ENCODE peak calls at places on chromosomes 5 and 9, in seven cellular contexts. L, S, Z, X, F, K and J are unnamed samples.

GRCh38 chr5:97142521-97143254 is at the start of gene LIX1:
- DNase-seq in F (no peak), L (no peak), Z (no peak), X (no peak), S (peak; percentile 34), K (no peak), J (peak; percentile 58)

GRCh38 chr9:134606951-134607733 is 34.5 kb upstream of the COL5A1 start:
- DNase-seq in K (peak; percentile 18), L (no peak), X (no peak), S (peak; percentile 2), F (no peak), Z (no peak), J (no peak)

GRCh38 chr5:68243681-68244080 is 28.1 kb downstream of the PIK3R1 start:
- DNase-seq in Z (no peak), X (no peak), F (no peak), S (no peak), K (no peak), L (no peak), J (no peak)

GRCh38 chr9:36867672-36868471 is 166.2 kb downstream of the PAX5 start:
- DNase-seq in S (peak; percentile 89), K (peak; percentile 90), F (no peak), L (no peak), X (peak; percentile 43), Z (no peak), J (no peak)

GRCh38 chr5:39219433-39219832 is at the start of gene FYB1:
- DNase-seq in S (no peak), F (peak; percentile 76), L (no peak), X (peak; percentile 72), K (no peak), Z (no peak), J (no peak)

GRCh38 chr5:74798977-74799911 is 32.2 kb downstream of the NSA2 start:
- DNase-seq in K (no peak), S (no peak), L (no peak), F (no peak), X (no peak), Z (no peak), J (no peak)

GRCh38 chr5:85311536-85311935 is 926.9 kb upstream of the EDIL3 start:
- DNase-seq in Z (no peak), S (no peak), L (no peak), K (no peak), F (no peak), X (no peak), J (no peak)

GRCh38 chr5:122845253-122846050 is at the start of gene SNX24:
- DNase-seq in L (peak; percentile 43), X (peak; percentile 86), F (peak; percentile 89), Z (peak; percentile 56), K (peak; percentile 86), S (peak; percentile 85), J (peak; percentile 71)

GRCh38 chr9:112218908-112219307 is 43.8 kb upstream of the SUSD1 start:
- DNase-seq in L (no peak), X (no peak), Z (no peak), F (no peak), K (no peak), S (no peak), J (no peak)

GRCh38 chr5:107389130-107389553 is 281.6 kb downstream of the EFNA5 start:
- DNase-seq in K (peak; percentile 29), L (no peak), F (no peak), X (no peak), Z (no peak), S (peak; percentile 24), J (peak; percentile 78)

GRCh38 chr5:179793470-179794139 is at the start of gene LTC4S:
- DNase-seq in X (peak; percentile 85), F (peak; percentile 90), S (peak; percentile 67), Z (peak; percentile 85), K (peak; percentile 71), L (no peak), J (peak; percentile 33)

GRCh38 chr9:98707158-98708102 is 1.3 kb downstream of the GABBR2 start:
- DNase-seq in K (peak; percentile 29), F (no peak), Z (no peak), L (no peak), S (no peak), X (no peak), J (peak; percentile 88)

GRCh38 chr5:72467421-72467820 is 39.8 kb downstream of the ZNF366 start:
- DNase-seq in F (no peak), L (no peak), Z (no peak), S (no peak), X (no peak), K (no peak), J (peak; percentile 47)

GRCh38 chr5:100668511-100668910 is 133.3 kb downstream of the FAM174A start:
- DNase-seq in F (no peak), K (no peak), S (no peak), Z (no peak), X (no peak), L (no peak), J (peak; percentile 62)

GRCh38 chr9:132164604-132165362 is 2.9 kb downstream of the NTNG2 start:
- DNase-seq in F (no peak), K (no peak), X (no peak), S (peak; percentile 33), L (no peak), Z (no peak), J (peak; percentile 89)

GRCh38 chr5:83306572-83307241 is 164.8 kb upstream of the VCAN start:
- DNase-seq in F (peak; percentile 69), K (peak; percentile 29), X (peak; percentile 84), Z (no peak), L (no peak), S (no peak), J (peak; percentile 97)

GRCh38 chr5:169350016-169350415 is 49.1 kb upstream of the SLIT3 start:
- DNase-seq in L (no peak), K (no peak), F (no peak), Z (no peak), X (no peak), S (no peak), J (peak; percentile 75)

GRCh38 chr9:93267091-93267541 is 83.2 kb downstream of the WNK2 start:
- DNase-seq in S (peak; percentile 24), F (peak; percentile 54), X (peak; percentile 5), Z (peak; percentile 6), L (no peak), K (peak; percentile 24), J (no peak)

GRCh38 chr9:92071634-92072033 is 43.6 kb downstream of the SPTLC1 start:
- DNase-seq in K (no peak), L (no peak), Z (no peak), F (no peak), S (no peak), X (no peak), J (no peak)

GRCh38 chr9:109935406-109936087 is 155.5 kb downstream of the PALM2AKAP2 start:
- DNase-seq in S (no peak), K (no peak), Z (no peak), X (no peak), F (no peak), L (no peak), J (no peak)

GRCh38 chr5:180645609-180646204 is 3.7 kb downstream of the FLT4 start:
- DNase-seq in F (peak; percentile 45), X (no peak), L (no peak), Z (no peak), K (no peak), S (no peak), J (no peak)

GRCh38 chr5:1089621-1090040 is 22.2 kb downstream of the SLC12A7 start:
- DNase-seq in L (no peak), K (no peak), Z (no peak), F (no peak), S (no peak), X (no peak), J (no peak)

GRCh38 chr9:97944612-97945011 is 6.6 kb upstream of the HEMGN start:
- DNase-seq in S (no peak), Z (no peak), K (no peak), X (no peak), F (no peak), L (no peak), J (no peak)

DNA sequence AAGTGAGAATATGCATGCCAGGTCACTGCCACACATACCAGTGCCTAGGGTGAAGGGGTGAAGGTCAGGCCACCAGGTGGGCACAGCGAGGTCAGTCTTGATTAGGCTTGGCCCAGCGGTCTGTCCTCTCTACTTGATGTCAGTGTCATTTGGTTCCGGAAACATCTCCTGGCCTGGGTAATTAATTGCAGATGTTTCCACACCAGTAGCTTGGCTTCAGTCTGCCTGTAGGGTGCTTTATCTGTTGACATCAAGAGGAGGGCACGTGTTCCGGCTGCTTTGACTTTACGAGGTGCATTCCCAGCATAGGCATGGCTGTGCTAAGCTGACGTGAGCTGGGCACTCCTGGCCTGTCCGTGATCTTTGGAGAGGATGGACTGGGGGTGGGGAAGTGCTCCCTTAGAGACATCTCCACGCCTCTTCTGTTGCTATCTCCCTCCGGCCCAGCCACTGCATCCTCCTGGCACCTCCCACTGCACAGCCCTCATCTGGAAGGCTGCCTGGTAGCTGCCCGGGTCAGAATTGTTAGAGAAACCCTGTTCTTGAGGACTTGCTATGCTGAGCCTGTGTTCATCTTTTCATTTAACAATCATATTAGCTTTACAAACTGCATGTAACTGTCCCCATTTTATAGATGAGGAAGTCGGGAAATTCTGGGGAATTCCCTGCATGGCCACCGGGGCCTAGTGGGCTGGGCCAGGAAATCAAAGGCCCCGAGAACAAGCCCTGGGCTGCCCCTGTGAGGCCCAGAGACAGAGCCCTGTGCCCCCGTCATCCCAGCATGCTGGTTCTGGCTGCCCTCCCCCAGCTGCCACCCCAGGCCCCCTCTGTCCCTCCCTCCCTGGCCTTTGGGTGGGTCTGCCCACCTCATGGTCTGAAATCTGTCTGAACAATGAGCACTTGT is 29.1 kb downstream of the JADE2 start:
- DNase-seq in K (peak; percentile 64), X (no peak), S (peak; percentile 61), L (no peak), F (peak; percentile 83), Z (no peak), J (peak; percentile 87)
- TF ChIP-seq CTCF in K (no peak), X (no peak), S (no peak), L (no peak), F (no peak), Z (no peak), J (peak; percentile 10)

GRCh38 chr9:114389612-114390368 is 2.0 kb upstream of the AKNA start:
- DNase-seq in L (no peak), F (no peak), Z (no peak), S (no peak), X (peak; percentile 31), K (no peak), J (no peak)
- TF ChIP-seq CTCF in L (no peak), F (no peak), Z (no peak), S (no peak), X (no peak), K (no peak), J (no peak)

DNA sequence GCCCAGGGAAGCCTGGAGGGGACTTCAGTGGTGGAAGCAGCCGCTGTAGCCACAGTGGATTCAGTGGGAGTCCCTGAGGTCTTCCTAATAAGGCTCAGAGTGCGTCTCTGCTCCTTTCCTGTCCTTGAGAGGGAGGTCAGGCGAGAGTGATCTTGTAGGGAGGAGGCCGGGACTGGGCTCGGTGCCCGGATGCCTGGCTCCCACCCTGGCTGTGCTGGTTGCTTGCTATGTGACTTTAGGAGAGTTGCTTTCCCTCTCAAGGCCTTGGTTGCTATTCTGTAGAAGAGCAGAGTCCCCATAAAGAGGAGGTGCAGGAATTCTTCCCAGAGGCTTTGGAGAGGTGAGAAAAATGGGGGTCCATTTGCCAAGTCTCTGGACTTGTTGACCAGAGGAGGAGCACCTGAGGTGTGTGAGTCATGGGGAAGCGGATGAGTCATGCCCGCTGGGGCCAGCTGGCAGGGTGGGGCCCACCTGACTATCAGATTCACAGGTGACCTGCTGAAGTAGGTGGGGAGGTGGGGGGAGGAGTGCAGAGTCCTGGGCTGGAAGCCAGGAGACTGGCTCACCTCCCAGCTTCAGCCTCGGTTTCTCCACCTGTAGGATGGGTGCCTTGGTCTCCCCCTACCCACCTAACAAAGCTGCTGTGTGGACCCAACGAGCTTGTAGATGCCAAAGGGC is 13.8 kb downstream of the GSN start:
- DNase-seq in S (peak; percentile 95), K (peak; percentile 93), Z (peak; percentile 98), F (peak; percentile 95), X (peak; percentile 89), L (no peak), J (peak; percentile 80)
- TF ChIP-seq CTCF in S (no peak), K (no peak), Z (no peak), F (no peak), X (no peak), L (no peak), J (no peak)

GRCh38 chr9:107487521-107488399 is 1.8 kb downstream of the KLF4 start:
- DNase-seq in K (peak; percentile 68), F (peak; percentile 88), X (peak; percentile 64), S (peak; percentile 73), Z (peak; percentile 25), L (peak; percentile 42), J (peak; percentile 73)
- TF ChIP-seq CTCF in K (peak; percentile 58), F (peak; percentile 44), X (peak; percentile 27), S (peak; percentile 31), Z (peak; percentile 56), L (peak; percentile 78), J (peak; percentile 41)